ENCODE peak calls at places on chromosomes 5 and 9, in four cellular contexts. K is B cell, X is GM10248, L is MCF 10A. W is an unnamed sample.

GRCh38 chr5:109516385-109516784 is 106.6 kb upstream of the PJA2 start:
- DNase-seq in X (no peak), L (peak), K (no peak), W (no peak)

GRCh38 chr5:136114406-136115132 is 18.1 kb upstream of the SMAD5 start:
- DNase-seq in L (no peak), K (no peak), X (no peak), W (no peak)

GRCh38 chr5:172370648-172371248 is 83.6 kb downstream of the SH3PXD2B start:
- DNase-seq in X (no peak), L (peak), K (no peak), W (peak)

GRCh38 chr9:79939819-79940218 is 368.1 kb downstream of the TLE4 start:
- DNase-seq in X (no peak), K (no peak), L (no peak), W (no peak)

GRCh38 chr9:75088646-75089368 is 493 bp downstream of the OSTF1 start:
- DNase-seq in L (peak), X (peak), K (peak), W (peak)

GRCh38 chr5:150487199-150488061 is 20.5 kb upstream of the NDST1 start:
- DNase-seq in X (peak), K (no peak), L (peak), W (peak)

GRCh38 chr5:776862-777711 is 7.4 kb downstream of the ZDHHC11B start:
- DNase-seq in X (no peak), L (no peak), K (no peak), W (no peak)

GRCh38 chr9:137278061-137278912 is 761 bp downstream of the TOR4A start:
- DNase-seq in L (no peak), K (no peak), X (no peak), W (peak)

GRCh38 chr5:87076931-87077330 is 190.8 kb upstream of the RASA1 start:
- DNase-seq in L (peak), K (no peak), X (no peak), W (no peak)

GRCh38 chr5:57447656-57448055 is 35.0 kb downstream of the ACTBL2 start:
- DNase-seq in K (no peak), X (no peak), L (no peak), W (no peak)

GRCh38 chr5:77853353-77853907 is 77.3 kb upstream of the TBCA start:
- DNase-seq in K (no peak), X (no peak), L (no peak), W (no peak)

GRCh38 chr9:20379804-20380225 is 242.5 kb downstream of the MLLT3 start:
- DNase-seq in X (no peak), L (no peak), K (no peak), W (no peak)

GRCh38 chr5:173496129-173496882 is 120.1 kb downstream of the BOD1 start:
- DNase-seq in K (no peak), X (no peak), L (no peak), W (no peak)

GRCh38 chr9:111348821-111349271 is 18.8 kb upstream of the OR2K2 start:
- DNase-seq in L (no peak), K (no peak), X (no peak), W (no peak)

GRCh38 chr5:63255609-63256008 is 677.0 kb downstream of the LRRC70 start:
- DNase-seq in L (peak), X (no peak), K (no peak), W (no peak)

GRCh38 chr9:21579209-21579608 is 97.1 kb upstream of the IFNE start:
- DNase-seq in L (no peak), X (no peak), K (no peak), W (no peak)

GRCh38 chr9:126621919-126622735 is 8.4 kb downstream of the LMX1B start:
- DNase-seq in K (no peak), L (no peak), X (no peak), W (no peak)

GRCh38 chr9:7358876-7359275 is 440.7 kb downstream of the DMAC1 start:
- DNase-seq in X (no peak), L (no peak), K (no peak), W (no peak)

GRCh38 chr9:135898634-135899407 is 8.5 kb downstream of the CAMSAP1 start:
- DNase-seq in X (no peak), K (no peak), L (no peak), W (no peak)

GRCh38 chr5:43409809-43410271 is 2.4 kb downstream of the CCL28 start:
- DNase-seq in X (no peak), L (no peak), K (no peak), W (no peak)

GRCh38 chr5:131990716-131991115 is 20.7 kb downstream of the ACSL6 start:
- DNase-seq in K (no peak), X (no peak), L (no peak), W (no peak)

GRCh38 chr5:172921906-172922305 is 37.3 kb upstream of the RPL26L1 start:
- DNase-seq in L (no peak), X (no peak), K (no peak), W (no peak)

GRCh38 chr5:115815693-115816225 is 700 bp downstream of the CDO1 start:
- DNase-seq in L (no peak), K (no peak), X (peak), W (no peak)

GRCh38 chr5:43704243-43704642 is 101.3 kb downstream of the NNT start:
- DNase-seq in X (no peak), K (no peak), L (no peak), W (no peak)

GRCh38 chr5:95624368-95624767 is 4.5 kb downstream of the GPR150 start:
- DNase-seq in X (no peak), L (no peak), K (no peak), W (no peak)

GRCh38 chr5:95628154-95628810 is 8.4 kb downstream of the GPR150 start:
- DNase-seq in L (no peak), X (no peak), K (no peak), W (no peak)

GRCh38 chr5:95628933-95629332 is 9.0 kb downstream of the GPR150 start:
- DNase-seq in K (no peak), X (no peak), L (no peak), W (no peak)

GRCh38 chr5:95623706-95624105 is 3.8 kb downstream of the GPR150 start:
- DNase-seq in L (no peak), X (no peak), K (no peak), W (no peak)

GRCh38 chr5:95626701-95627100 is 6.8 kb downstream of the GPR150 start:
- DNase-seq in X (no peak), K (no peak), L (no peak), W (no peak)
- TF ChIP-seq CTCF in X (no peak), K (no peak), L (no peak), W (no peak)

GRCh38 chr5:32473072-32473471 is 28.5 kb upstream of the ZFR start:
- DNase-seq in X (no peak), K (no peak), L (no peak), W (no peak)

GRCh38 chr5:32475338-32476097 is 31.0 kb upstream of the ZFR start:
- DNase-seq in K (no peak), X (no peak), L (no peak), W (no peak)

GRCh38 chr5:32476891-32477290 is 32.4 kb upstream of the ZFR start:
- DNase-seq in L (no peak), X (no peak), K (no peak), W (no peak)

GRCh38 chr5:32474201-32474854 is 29.8 kb upstream of the ZFR start:
- DNase-seq in X (no peak), L (no peak), K (no peak), W (no peak)

DNA sequence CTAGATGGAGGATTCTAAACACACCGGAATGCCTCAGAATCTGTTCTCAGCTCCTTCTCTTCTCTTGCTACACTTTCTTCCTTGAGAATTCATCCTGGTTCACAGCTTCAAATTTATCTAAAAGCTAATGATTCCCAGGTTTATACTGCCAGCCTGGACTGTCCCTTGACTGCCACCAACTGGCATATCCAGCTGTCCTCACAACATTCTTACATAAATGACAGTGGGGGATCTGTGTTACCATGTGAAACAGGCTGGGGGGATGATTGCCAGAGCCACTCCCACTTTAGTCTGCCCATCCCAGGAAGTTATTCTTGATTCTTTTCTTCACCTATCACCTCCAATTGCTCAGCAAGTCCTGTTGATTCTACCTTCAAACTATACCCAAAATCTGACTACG is 27.2 kb upstream of the ZFR start:
- DNase-seq in X (no peak), L (no peak), K (no peak), W (no peak)
- TF ChIP-seq CTCF in X (peak), L (no peak), K (no peak), W (no peak)

DNA sequence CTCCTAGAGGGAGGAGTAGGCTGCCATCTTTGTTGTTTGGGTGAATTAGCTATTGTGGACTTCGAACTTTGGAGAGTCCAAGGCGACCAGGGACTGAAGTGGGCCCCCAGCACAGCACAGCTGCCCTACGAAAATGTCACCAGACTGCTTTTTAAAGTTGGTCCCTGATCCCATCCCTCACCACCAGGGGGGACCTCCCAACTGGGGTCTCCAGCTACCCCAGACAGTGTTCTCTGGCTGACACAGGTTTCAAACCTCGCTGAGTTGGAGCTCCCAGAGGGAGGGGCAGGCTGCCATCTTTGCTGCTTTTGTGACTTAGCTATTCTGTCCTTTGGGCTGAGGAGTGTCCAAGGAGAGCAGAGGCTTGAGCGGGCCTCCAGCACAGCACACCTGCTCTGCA is 45.7 kb upstream of the ADRB2 start:
- DNase-seq in L (no peak), X (no peak), K (no peak), W (peak)
- TF ChIP-seq CTCF in L (peak), X (no peak), K (no peak), W (peak)

GRCh38 chr5:56314536-56314935 is 81.4 kb upstream of the ANKRD55 start:
- DNase-seq in X (peak), K (no peak), L (peak), W (peak)
- TF ChIP-seq CTCF in X (peak), K (peak), L (peak), W (peak)

GRCh38 chr5:98785244-98785643 is 11.8 kb downstream of the RGMB start:
- DNase-seq in K (no peak), X (no peak), L (no peak), W (no peak)
- TF ChIP-seq CTCF in K (no peak), X (no peak), L (no peak), W (no peak)

W was measured in OCI-LY7.